ENCODE peak calls at places on chromosomes 2 and 18, in ten cellular contexts. L is fibroblast of pulmonary artery, E is K562, U is psoas muscle, R is body of pancreas, Z is dorsolateral prefrontal cortex, B is suprapubic skin, J is glutamatergic neuron, G is epithelial cell of esophagus, I is fibroblast of villous mesenchyme. Y is an unnamed sample.

GRCh38 chr2:138814123-138814883 is 34.1 kb upstream of the NXPH2 start:
- DNase-seq in U (no peak), I (no peak), Z (no peak), L (no peak), E (no peak), J (no peak), G (peak), R (peak), B (no peak), Y (no peak)

GRCh38 chr2:98524168-98524567 is 79.5 kb downstream of the INPP4A start:
- DNase-seq in L (peak), Z (no peak), J (no peak), R (peak), I (no peak), E (no peak), U (no peak), B (no peak), G (peak), Y (no peak)

GRCh38 chr2:43265006-43265770 is 38.8 kb upstream of the ZFP36L2 start:
- DNase-seq in Z (no peak), E (no peak), L (no peak), G (no peak), R (peak), J (no peak), I (peak), U (peak), B (peak), Y (no peak)

GRCh38 chr18:25247725-25248124 is 104.2 kb downstream of the ZNF521 start:
- DNase-seq in E (no peak), B (no peak), U (no peak), R (no peak), Z (no peak), J (no peak), L (peak), I (no peak), G (no peak), Y (no peak)

GRCh38 chr18:77131652-77132368 is 773 bp downstream of the MBP start:
- DNase-seq in Z (no peak), L (peak), E (no peak), J (peak), G (peak), B (peak), U (peak), I (peak), R (peak), Y (peak)

GRCh38 chr18:46891742-46892214 is 25.5 kb downstream of the PIAS2 start:
- DNase-seq in B (no peak), Z (no peak), J (no peak), R (no peak), L (no peak), U (no peak), G (no peak), I (no peak), E (no peak), Y (no peak)

GRCh38 chr2:160353166-160353565 is 140.4 kb downstream of the RBMS1 start:
- DNase-seq in G (peak), B (no peak), I (no peak), Z (no peak), E (no peak), U (no peak), L (no peak), R (no peak), J (no peak), Y (no peak)

GRCh38 chr2:20291106-20291564 is 59.5 kb downstream of the PUM2 start:
- DNase-seq in R (peak), J (peak), E (peak), B (no peak), L (peak), U (no peak), I (peak), Z (peak), G (peak), Y (peak)

GRCh38 chr2:15874311-15874710 is 66.0 kb upstream of the MYCN start:
- DNase-seq in J (no peak), Z (no peak), E (no peak), B (no peak), R (no peak), G (peak), L (no peak), U (no peak), I (no peak), Y (no peak)

GRCh38 chr2:68951899-68952298 is 794 bp downstream of the GKN2 start:
- DNase-seq in E (no peak), J (no peak), L (no peak), G (no peak), R (no peak), B (no peak), I (no peak), U (no peak), Z (no peak), Y (no peak)

GRCh38 chr2:26018184-26018716 is 15.6 kb upstream of the RAB10 start:
- DNase-seq in R (peak), J (peak), G (peak), Z (peak), L (peak), U (peak), B (peak), I (peak), E (peak), Y (no peak)

GRCh38 chr2:197904446-197904845 is 100.1 kb downstream of the PLCL1 start:
- DNase-seq in B (no peak), R (no peak), I (no peak), J (no peak), E (no peak), U (no peak), L (no peak), Z (no peak), G (no peak), Y (no peak)

GRCh38 chr2:190221438-190221837 is 98.2 kb downstream of the HIBCH start:
- DNase-seq in R (no peak), E (no peak), L (no peak), U (no peak), Z (no peak), B (no peak), J (no peak), I (no peak), G (no peak), Y (no peak)

GRCh38 chr2:182866461-182867369 is at the start of gene FRZB:
- DNase-seq in U (peak), G (peak), I (peak), L (peak), B (peak), R (peak), E (no peak), J (peak), Z (no peak), Y (peak)

GRCh38 chr2:119871725-119872124 is 112.0 kb downstream of the PTPN4 start:
- DNase-seq in L (no peak), E (no peak), B (no peak), Z (no peak), J (no peak), I (no peak), U (no peak), R (no peak), G (peak), Y (no peak)

GRCh38 chr2:203870481-203870880 is 2.9 kb downstream of the CTLA4 start:
- DNase-seq in R (no peak), Z (no peak), E (no peak), G (no peak), I (no peak), B (no peak), L (no peak), U (no peak), J (no peak), Y (no peak)

GRCh38 chr18:58132595-58133191 is 88.7 kb downstream of the NEDD4L start:
- DNase-seq in E (no peak), B (no peak), G (no peak), R (no peak), Z (no peak), U (no peak), J (no peak), I (no peak), L (no peak), Y (no peak)

DNA sequence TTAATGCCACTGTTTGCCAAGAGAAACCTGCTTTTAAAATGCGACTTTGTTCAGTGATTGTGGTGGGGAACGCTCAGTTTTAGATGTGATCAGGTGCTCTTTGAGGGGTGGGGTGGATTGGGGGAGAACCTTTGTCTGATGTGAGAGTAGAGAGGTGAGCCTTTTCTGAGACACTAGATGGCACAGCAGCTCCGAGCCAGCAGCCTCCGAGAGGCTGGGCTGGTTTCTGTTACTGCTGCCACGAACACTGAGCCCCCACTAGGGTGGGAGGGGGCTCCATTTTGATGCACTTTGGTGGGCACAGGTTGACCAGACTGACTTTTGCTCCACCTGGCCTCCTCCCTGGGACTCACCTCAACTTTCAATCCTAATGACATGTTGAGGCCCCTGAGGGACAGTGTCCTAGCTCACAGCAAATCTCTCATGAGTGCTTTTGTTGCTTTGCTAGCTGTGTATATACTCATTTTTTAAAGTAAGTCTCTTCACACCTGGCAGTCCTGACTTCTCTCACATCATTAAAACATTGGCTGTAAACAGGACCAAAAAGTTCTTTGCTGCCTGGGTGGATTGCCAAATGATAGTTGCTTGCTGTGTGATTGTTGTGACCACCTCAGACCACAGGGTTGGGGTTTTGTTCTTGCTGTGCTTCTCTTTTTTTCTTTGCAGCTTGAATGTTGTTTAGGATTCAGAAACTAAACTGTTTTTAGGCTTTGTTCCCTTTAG is 98.2 kb upstream of the MAP3K20 start:
- DNase-seq in R (no peak), U (no peak), Z (no peak), J (no peak), E (peak), I (no peak), L (no peak), G (no peak), B (no peak), Y (no peak)
- TF ChIP-seq CTCF in R (no peak), U (peak), Z (no peak), J (no peak), E (peak), I (peak), L (no peak), G (no peak), B (no peak), Y (no peak)

GRCh38 chr2:136327162-136327852 is 209.4 kb upstream of the CXCR4 start:
- DNase-seq in R (peak), E (peak), I (peak), L (peak), Z (no peak), B (no peak), G (peak), J (no peak), U (no peak), Y (no peak)
- TF ChIP-seq CTCF in R (no peak), E (no peak), I (no peak), L (no peak), Z (no peak), B (no peak), G (no peak), J (no peak), U (no peak), Y (no peak)

GRCh38 chr18:37284260-37284659 is 281.3 kb downstream of the CELF4 start:
- DNase-seq in E (no peak), J (no peak), R (no peak), I (no peak), B (no peak), G (no peak), L (no peak), Z (no peak), U (no peak), Y (no peak)

GRCh38 chr18:37280701-37281100 is 284.9 kb downstream of the CELF4 start:
- DNase-seq in L (no peak), E (no peak), I (no peak), B (no peak), R (no peak), G (no peak), J (no peak), Z (no peak), U (no peak), Y (no peak)

GRCh38 chr18:37277753-37278152 is 287.8 kb downstream of the CELF4 start:
- DNase-seq in E (no peak), J (no peak), U (no peak), L (no peak), G (no peak), Z (no peak), R (no peak), I (no peak), B (no peak), Y (no peak)

GRCh38 chr18:37286801-37287200 is 278.8 kb downstream of the CELF4 start:
- DNase-seq in R (no peak), B (no peak), I (no peak), G (no peak), L (no peak), E (no peak), U (no peak), Z (no peak), J (no peak), Y (no peak)

DNA sequence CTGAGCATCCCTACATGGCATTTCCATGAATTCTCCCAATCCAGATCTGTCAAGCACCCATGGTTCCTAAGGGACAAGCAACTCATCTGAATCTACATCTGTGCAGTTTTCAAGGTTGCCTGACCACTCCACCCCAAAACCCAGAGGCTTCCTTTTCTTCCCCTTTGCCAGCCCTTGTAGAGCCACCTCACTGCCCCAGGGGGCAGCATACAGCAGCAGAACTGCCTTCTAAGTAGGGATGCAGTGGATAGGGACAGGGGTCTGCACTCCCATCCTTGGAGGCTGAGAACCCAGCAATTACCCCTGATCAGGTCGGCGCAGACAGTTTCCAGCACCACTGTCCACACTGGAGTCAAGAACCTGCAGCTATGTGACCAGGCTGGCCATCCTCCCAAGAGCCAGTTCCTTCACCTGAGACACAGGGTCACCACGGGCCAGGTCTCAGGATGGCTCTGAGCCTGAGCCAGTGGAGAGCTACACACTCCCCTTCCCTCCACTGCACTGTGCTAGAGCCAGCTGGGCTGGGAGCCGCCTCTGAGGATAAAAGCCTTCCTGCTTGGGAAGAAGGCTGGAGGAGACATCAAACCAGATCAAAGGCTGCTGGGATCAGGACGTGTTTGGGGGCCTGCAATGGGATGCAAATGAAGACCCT is 283.1 kb downstream of the CELF4 start:
- DNase-seq in Z (no peak), E (peak), R (no peak), L (peak), I (no peak), G (no peak), U (no peak), J (no peak), B (no peak), Y (no peak)
- TF ChIP-seq CTCF in Z (no peak), E (peak), R (no peak), L (peak), I (peak), G (peak), U (peak), J (no peak), B (no peak), Y (peak)

GRCh38 chr2:8661736-8662135 is 20.1 kb upstream of the ID2 start:
- DNase-seq in B (no peak), Z (peak), E (no peak), G (no peak), U (no peak), L (peak), R (peak), I (peak), J (no peak), Y (no peak)

GRCh38 chr2:8659735-8660492 is 21.9 kb upstream of the ID2 start:
- DNase-seq in J (peak), G (no peak), L (no peak), E (no peak), B (no peak), I (no peak), U (no peak), R (no peak), Z (no peak), Y (no peak)

GRCh38 chr2:8661235-8661634 is 20.6 kb upstream of the ID2 start:
- DNase-seq in J (no peak), B (no peak), G (no peak), U (no peak), Z (no peak), I (no peak), E (no peak), L (no peak), R (no peak), Y (no peak)

GRCh38 chr2:8663997-8664396 is 17.9 kb upstream of the ID2 start:
- DNase-seq in G (no peak), I (no peak), J (no peak), B (no peak), L (no peak), E (no peak), U (no peak), R (no peak), Z (peak), Y (no peak)

DNA sequence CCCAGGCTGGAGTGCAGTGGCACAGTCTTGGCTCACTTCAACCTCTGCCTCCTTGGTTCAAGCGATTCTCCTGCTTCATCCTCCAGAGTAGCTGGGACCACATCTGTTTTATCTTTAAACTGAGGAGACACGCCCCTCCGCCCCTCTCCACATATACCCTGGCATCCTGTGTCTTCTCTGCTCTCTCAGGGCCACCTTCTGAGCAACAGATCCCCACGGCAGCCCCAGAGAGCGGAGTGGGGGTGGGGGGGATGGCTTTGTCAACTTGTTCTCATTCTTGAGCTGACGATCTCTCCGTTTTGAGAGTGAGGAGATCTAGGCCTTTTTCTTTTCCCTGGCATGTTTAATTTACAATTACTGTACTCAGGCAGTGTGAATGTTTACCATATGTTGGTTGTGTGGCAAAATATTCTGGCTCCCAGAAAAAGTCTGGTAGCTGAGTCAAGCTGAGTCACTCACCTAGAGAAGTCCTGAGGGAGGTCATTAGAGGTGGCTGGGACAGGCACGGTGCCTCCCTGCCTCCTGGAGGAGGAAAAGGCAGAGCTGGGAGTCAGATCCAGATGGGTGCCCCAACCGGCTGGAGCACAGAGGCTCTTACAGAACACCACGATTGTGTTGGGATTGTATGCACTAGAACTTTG is 19.5 kb upstream of the ID2 start:
- DNase-seq in Z (no peak), G (peak), E (no peak), R (no peak), L (peak), B (no peak), I (peak), J (no peak), U (no peak), Y (no peak)
- TF ChIP-seq CTCF in Z (no peak), G (peak), E (peak), R (no peak), L (peak), B (no peak), I (no peak), J (no peak), U (no peak), Y (no peak)

GRCh38 chr2:44975571-44976450 is 33.4 kb downstream of the SIX2 start:
- DNase-seq in J (peak), E (no peak), B (no peak), G (no peak), L (no peak), I (no peak), R (no peak), Z (no peak), U (no peak), Y (no peak)

GRCh38 chr2:44970846-44971450 is 29.4 kb downstream of the SIX3 start:
- DNase-seq in G (no peak), I (no peak), Z (no peak), B (peak), E (no peak), J (no peak), R (no peak), L (no peak), U (no peak), Y (no peak)

GRCh38 chr2:44972771-44973535 is 31.5 kb downstream of the SIX3 start:
- DNase-seq in J (no peak), B (peak), R (no peak), I (no peak), E (no peak), G (no peak), L (no peak), Z (no peak), U (no peak), Y (no peak)

GRCh38 chr2:44969936-44970335 is 28.4 kb downstream of the SIX3 start:
- DNase-seq in B (peak), G (peak), U (no peak), E (no peak), I (no peak), R (no peak), L (no peak), Z (no peak), J (no peak), Y (no peak)

DNA sequence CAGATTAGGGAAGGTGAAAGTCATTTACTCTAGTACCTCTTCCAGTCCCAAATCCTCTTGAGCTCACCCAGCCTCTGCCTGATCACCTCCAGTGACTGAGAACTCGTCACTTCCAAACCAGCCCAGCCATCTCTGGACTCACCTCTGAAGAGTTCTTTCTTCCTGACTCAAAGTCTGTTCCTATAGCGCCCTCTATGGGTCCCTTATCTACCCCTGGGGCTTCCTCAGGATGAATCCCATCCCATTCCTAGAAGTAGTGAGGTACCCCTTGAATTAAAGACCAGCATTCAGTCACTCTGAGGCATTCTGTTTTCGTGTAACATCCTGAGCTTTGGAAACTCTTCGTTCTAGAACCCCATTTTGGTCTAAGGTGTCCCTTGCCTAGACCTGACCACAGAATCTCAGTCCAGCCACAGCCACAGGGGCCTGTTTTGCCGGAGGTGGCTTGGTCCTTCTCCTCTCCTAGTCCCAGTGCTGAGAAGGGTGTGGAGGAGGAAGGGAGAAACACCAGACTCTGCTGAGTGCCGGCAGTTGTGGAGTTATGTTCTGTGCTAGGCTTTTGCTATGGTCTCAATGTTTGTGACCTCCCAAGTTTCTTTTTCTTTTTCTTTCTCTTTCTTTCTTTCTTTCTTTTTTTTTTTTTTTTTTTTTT is 32.7 kb downstream of the SIX3 start:
- DNase-seq in R (peak), Z (no peak), B (peak), L (peak), J (no peak), I (peak), G (peak), E (peak), U (no peak), Y (peak)
- TF ChIP-seq CTCF in R (no peak), Z (no peak), B (no peak), L (peak), J (peak), I (peak), G (peak), E (peak), U (peak), Y (peak)

GRCh38 chr18:59446012-59446411 is 86.9 kb upstream of the LMAN1 start:
- DNase-seq in U (no peak), G (peak), B (no peak), E (no peak), Z (no peak), I (peak), J (no peak), L (peak), R (no peak), Y (peak)
- TF ChIP-seq CTCF in U (no peak), G (peak), B (no peak), E (no peak), Z (no peak), I (peak), J (no peak), L (peak), R (no peak), Y (no peak)

GRCh38 chr18:24015897-24016631 is 1.5 kb downstream of the TTC39C start:
- DNase-seq in B (no peak), R (no peak), U (no peak), J (no peak), L (no peak), E (no peak), G (no peak), Z (no peak), I (no peak), Y (no peak)

GRCh38 chr18:24016643-24017042 is 2.1 kb downstream of the TTC39C start:
- DNase-seq in R (no peak), U (no peak), Z (no peak), G (peak), E (no peak), L (no peak), J (no peak), I (no peak), B (no peak), Y (no peak)

GRCh38 chr18:24013061-24013460 is 1.5 kb upstream of the TTC39C start:
- DNase-seq in R (no peak), J (no peak), U (no peak), L (no peak), Z (no peak), B (no peak), I (no peak), G (no peak), E (no peak), Y (no peak)

GRCh38 chr18:24014986-24015896 is 687 bp downstream of the TTC39C start:
- DNase-seq in I (peak), L (peak), G (peak), E (no peak), Z (no peak), J (peak), U (peak), B (peak), R (peak), Y (peak)

GRCh38 chr18:24014062-24014985 is at the start of gene TTC39C:
- DNase-seq in I (peak), B (peak), J (peak), Z (no peak), E (peak), G (peak), L (peak), U (peak), R (peak), Y (peak)
- TF ChIP-seq CTCF in I (no peak), B (no peak), J (no peak), Z (no peak), E (no peak), G (no peak), L (no peak), U (no peak), R (no peak), Y (no peak)